ENCODE peak calls at places on chromosomes 11 and 22, in four cellular contexts. M, L, B and F are unnamed samples.

GRCh38 chr11:15913261-15913660 is 443.1 kb downstream of the SOX6 start:
- DNase-seq in M (no peak), L (no peak), B (no peak), F (no peak)

GRCh38 chr11:1167751-1168231 is 10.0 kb downstream of the MUC5AC start:
- DNase-seq in M (no peak), L (no peak), B (no peak), F (peak)

GRCh38 chr11:9219115-9219514 is 46.0 kb downstream of the DENND5A start:
- DNase-seq in M (no peak), L (no peak), B (no peak), F (no peak)

GRCh38 chr11:72769680-72770079 is 17.5 kb upstream of the ARAP1 start:
- DNase-seq in M (peak), L (no peak), B (no peak), F (no peak)

GRCh38 chr22:48690583-48691317 is 1136.9 kb downstream of the BRD1 start:
- DNase-seq in M (no peak), L (no peak), B (no peak), F (no peak)

GRCh38 chr22:17087176-17088131 is 2.7 kb downstream of the IL17RA start:
- DNase-seq in M (no peak), L (no peak), B (peak), F (no peak)

GRCh38 chr11:44049832-44050231 is 2.1 kb downstream of the ACCSL start:
- DNase-seq in M (no peak), L (no peak), B (no peak), F (no peak)

GRCh38 chr11:133864756-133865155 is 19.4 kb upstream of the SPATA19 start:
- DNase-seq in M (no peak), L (no peak), B (no peak), F (no peak)

GRCh38 chr11:43573233-43573632 is 107.3 kb upstream of the HSD17B12 start:
- DNase-seq in M (peak), L (peak), B (no peak), F (peak)

GRCh38 chr11:29447821-29448220 is 569.0 kb downstream of the KCNA4 start:
- DNase-seq in M (no peak), L (no peak), B (no peak), F (no peak)

GRCh38 chr22:20990184-20991180 is 8.4 kb downstream of the LZTR1 start:
- DNase-seq in M (no peak), L (no peak), B (no peak), F (no peak)

GRCh38 chr11:95556342-95557151 is 233.0 kb downstream of the FAM76B start:
- DNase-seq in M (no peak), L (no peak), B (peak), F (no peak)

GRCh38 chr11:120132645-120133185 is 5.2 kb downstream of the TRIM29 start:
- DNase-seq in M (no peak), L (peak), B (no peak), F (peak)

GRCh38 chr22:22878801-22879674 is 8.6 kb upstream of the IGLL5 start:
- DNase-seq in M (peak), L (no peak), B (no peak), F (no peak)

GRCh38 chr22:22878211-22878570 is 9.4 kb upstream of the IGLL5 start:
- DNase-seq in M (peak), L (no peak), B (no peak), F (no peak)

GRCh38 chr22:22879675-22880029 is 8.0 kb upstream of the IGLL5 start:
- DNase-seq in M (peak), L (no peak), B (no peak), F (no peak)

GRCh38 chr22:22880645-22881044 is 7.0 kb upstream of the IGLL5 start:
- DNase-seq in M (peak), L (no peak), B (no peak), F (no peak)

DNA sequence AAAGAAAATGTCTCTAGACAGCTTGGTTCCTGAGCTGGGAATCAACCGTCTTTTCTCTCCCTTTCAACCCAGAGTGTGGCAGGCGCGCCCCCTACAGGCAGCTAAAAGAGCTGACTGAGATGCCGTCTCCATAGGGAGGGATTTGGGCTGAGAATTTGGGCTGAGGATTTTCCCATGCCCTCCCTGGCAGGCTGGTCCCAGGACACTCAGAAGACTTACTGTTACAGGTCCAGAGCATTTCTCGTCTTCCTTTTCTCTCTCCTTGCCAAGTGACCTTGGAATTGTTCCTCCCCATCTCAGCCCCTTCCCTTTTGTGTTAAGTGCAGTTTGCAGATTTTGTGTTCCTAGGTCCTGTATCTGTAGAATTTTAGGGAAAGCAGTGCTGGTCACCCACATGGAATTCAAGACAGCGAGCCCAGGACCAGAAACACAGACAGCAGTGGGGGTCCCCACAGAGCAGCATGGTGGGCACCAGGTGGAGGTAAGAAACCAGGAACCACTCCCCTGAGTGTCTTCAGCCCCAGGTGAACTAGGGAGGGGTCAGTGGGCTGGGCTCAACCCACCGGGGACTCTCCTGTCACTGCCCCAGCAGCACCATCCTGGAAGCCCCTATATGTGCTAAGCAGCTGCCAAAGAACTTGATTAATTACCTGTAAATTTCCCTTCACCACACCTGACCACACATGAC is 9.9 kb upstream of the IGLL5 start:
- DNase-seq in M (peak), L (peak), B (no peak), F (peak)
- TF ChIP-seq CTCF in M (no peak), L (peak), B (no peak), F (peak)

DNA sequence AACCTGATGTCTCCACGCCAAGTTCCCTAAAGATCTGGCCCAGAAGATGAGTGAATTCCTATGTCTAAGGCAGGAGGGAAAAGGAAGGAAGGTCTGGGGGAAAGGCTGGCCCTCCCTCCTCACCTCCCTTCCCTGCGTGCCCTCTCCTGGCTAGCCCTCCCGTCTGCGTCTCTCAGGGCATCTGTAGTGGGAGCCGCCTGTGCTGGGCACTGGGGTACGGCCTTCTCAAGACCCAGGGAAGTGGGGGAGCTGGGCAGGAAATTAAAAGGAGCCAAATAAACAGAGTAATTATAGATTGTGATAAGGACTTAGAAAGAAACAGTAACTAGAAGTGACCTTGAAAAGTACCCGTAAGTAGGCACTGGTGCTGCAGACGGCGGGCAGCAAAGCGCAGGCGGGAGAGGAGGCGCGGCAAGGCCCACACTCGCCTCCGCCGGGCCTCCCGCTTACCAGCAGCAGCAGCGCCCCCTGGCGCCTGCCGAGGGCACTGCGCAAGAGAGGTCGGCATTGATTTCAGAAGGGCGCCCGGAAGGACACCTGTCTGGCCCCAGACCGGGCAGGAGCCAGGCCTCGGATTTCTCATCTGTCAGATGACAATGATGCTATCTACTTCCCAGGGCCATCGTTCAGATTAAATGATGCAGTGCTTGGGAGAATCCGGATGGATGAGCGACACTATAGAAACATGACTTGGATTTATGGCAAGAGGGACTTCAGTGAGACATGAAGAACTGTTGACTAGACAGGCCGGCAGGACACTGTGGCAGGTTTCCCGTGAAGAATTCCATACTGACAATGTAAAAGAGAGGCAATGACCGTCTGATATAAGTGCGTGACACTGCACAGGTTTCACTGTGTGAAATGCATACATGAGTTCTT is 7.3 kb downstream of the KCNJ1 start:
- DNase-seq in M (peak), L (peak), B (no peak), F (peak)
- TF ChIP-seq NRF1 in M (peak), L (no peak), B (no peak), F (no peak)

GRCh38 chr22:49934144-49934890 is 15.9 kb downstream of the CRELD2 start:
- DNase-seq in M (peak), L (no peak), B (no peak), F (peak)
- TF ChIP-seq SIN3A in M (no peak), L (no peak), B (no peak), F (no peak)

GRCh38 chr11:17412488-17413180 is 24.2 kb upstream of the KCNJ11 start:
- DNase-seq in M (no peak), L (no peak), B (no peak), F (no peak)
- TF ChIP-seq CTCF in M (no peak), L (no peak), B (no peak), F (no peak)

GRCh38 chr11:10454902-10455631 is at the start of gene AMPD3:
- DNase-seq in M (peak), L (peak), B (peak), F (peak)
- TF ChIP-seq NRF1 in M (peak), L (no peak), B (no peak), F (no peak)